ENCODE peak calls at places on chromosomes 6 and 20, in six cellular contexts. Q is upper lobe of right lung, Z is left ventricle myocardium inferior, D is GM12865, B is testis, L is PC-3. U is an unnamed sample.

GRCh38 chr6:107620736-107621135 is 130.8 kb downstream of the SOBP start:
- DNase-seq in Q (no peak), Z (no peak), D (no peak), B (no peak), L (no peak), U (no peak)

GRCh38 chr6:78947529-78947928 is 80.2 kb downstream of the IRAK1BP1 start:
- DNase-seq in Q (no peak), Z (no peak), D (no peak), B (no peak), L (peak), U (no peak)

GRCh38 chr6:167968091-167968490 is 29.4 kb upstream of the KIF25 start:
- DNase-seq in Q (no peak), Z (no peak), D (no peak), B (peak), L (peak), U (no peak)

GRCh38 chr20:8876381-8876780 is 192.5 kb upstream of the PLCB4 start:
- DNase-seq in Q (no peak), Z (no peak), D (no peak), B (no peak), L (no peak), U (no peak)

GRCh38 chr20:43843096-43843964 is 71.3 kb upstream of the TOX2 start:
- DNase-seq in Q (no peak), Z (no peak), D (peak), B (no peak), L (peak), U (no peak)

GRCh38 chr20:20761302-20761701 is 48.9 kb upstream of the RALGAPA2 start:
- DNase-seq in Q (no peak), Z (no peak), D (no peak), B (no peak), L (no peak), U (no peak)

GRCh38 chr20:52031574-52032303 is 159.8 kb downstream of the ZFP64 start:
- DNase-seq in Q (no peak), Z (no peak), D (no peak), B (no peak), L (peak), U (no peak)

GRCh38 chr6:42199106-42199981 is 4.6 kb upstream of the GUCA1B start:
- DNase-seq in Q (no peak), Z (no peak), D (peak), B (peak), L (peak), U (no peak)

GRCh38 chr6:111972714-111973678 is 80.9 kb upstream of the CCN6 start:
- DNase-seq in Q (no peak), Z (peak), D (no peak), B (no peak), L (peak), U (no peak)

GRCh38 chr6:166955121-166955864 is 1.1 kb downstream of the RNASET2 start:
- DNase-seq in Q (peak), Z (peak), D (peak), B (peak), L (peak), U (peak)

GRCh38 chr6:79586548-79586947 is 44.6 kb upstream of the SH3BGRL2 start:
- DNase-seq in Q (no peak), Z (no peak), D (no peak), B (no peak), L (peak), U (no peak)

GRCh38 chr6:122202576-122203137 is 196.8 kb upstream of the HSF2 start:
- DNase-seq in Q (no peak), Z (no peak), D (no peak), B (no peak), L (no peak), U (no peak)

GRCh38 chr6:137076277-137077068 is 31.7 kb upstream of the IL20RA start:
- DNase-seq in Q (peak), Z (peak), D (peak), B (peak), L (peak), U (peak)

GRCh38 chr6:29653452-29654038 is 3.3 kb upstream of the MOG start:
- DNase-seq in Q (no peak), Z (no peak), D (peak), B (peak), L (peak), U (no peak)

GRCh38 chr6:156777866-156778614 is 862 bp downstream of the ARID1B start:
- DNase-seq in Q (peak), Z (peak), D (peak), B (peak), L (peak), U (peak)

DNA sequence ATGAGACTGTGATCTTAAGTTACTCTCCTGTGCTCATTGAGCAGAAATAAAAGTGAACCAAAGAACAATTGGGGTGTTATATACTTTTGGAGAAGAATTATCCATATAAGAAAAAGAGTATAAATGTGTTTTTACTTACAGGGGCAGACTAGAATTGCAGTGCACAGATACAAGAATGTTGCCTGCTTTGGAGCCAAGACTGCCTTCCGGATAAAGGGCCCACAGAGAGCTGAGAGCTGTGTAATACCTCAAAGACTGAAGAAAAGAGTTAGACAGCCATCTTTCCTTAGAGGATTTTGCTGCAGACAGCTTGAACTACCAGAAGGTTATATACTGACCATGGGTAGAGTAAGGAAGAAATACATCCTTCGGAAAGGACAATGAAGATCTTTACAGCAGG is 1235.5 kb upstream of the CITED2 start:
- DNase-seq in Q (no peak), Z (no peak), D (no peak), B (no peak), L (no peak), U (no peak)
- H3K4me3 ChIP-seq in Q (no peak), Z (no peak), D (no peak), B (no peak), L (no peak), U (no peak)

GRCh38 chr6:52360601-52361346 is 1.2 kb upstream of the PAQR8 start:
- DNase-seq in Q (no peak), Z (no peak), D (no peak), B (no peak), L (peak), U (no peak)
- H3K4me3 ChIP-seq in Q (peak), Z (peak), D (no peak), B (no peak), L (no peak), U (no peak)

GRCh38 chr20:63499333-63499969 is 568 bp upstream of the EEF1A2 start:
- DNase-seq in Q (peak), Z (no peak), D (no peak), B (no peak), L (no peak), U (no peak)
- H3K4me3 ChIP-seq in Q (peak), Z (peak), D (no peak), B (no peak), L (peak), U (no peak)

GRCh38 chr6:71403422-71404134 is 115.0 kb downstream of the OGFRL1 start:
- DNase-seq in Q (no peak), Z (no peak), D (no peak), B (no peak), L (peak), U (no peak)

GRCh38 chr6:71406871-71407860 is 118.6 kb downstream of the OGFRL1 start:
- DNase-seq in Q (no peak), Z (no peak), D (no peak), B (no peak), L (peak), U (no peak)

GRCh38 chr6:71404145-71404966 is 115.7 kb downstream of the OGFRL1 start:
- DNase-seq in Q (no peak), Z (no peak), D (no peak), B (no peak), L (peak), U (no peak)

GRCh38 chr6:71405416-71405815 is 116.8 kb downstream of the OGFRL1 start:
- DNase-seq in Q (no peak), Z (no peak), D (no peak), B (no peak), L (no peak), U (no peak)

GRCh38 chr6:71404967-71405278 is 116.3 kb downstream of the OGFRL1 start:
- DNase-seq in Q (no peak), Z (no peak), D (no peak), B (no peak), L (no peak), U (no peak)
- H3K4me3 ChIP-seq in Q (no peak), Z (peak), D (no peak), B (no peak), L (no peak), U (no peak)

GRCh38 chr6:32459781-32460424 is 20.2 kb downstream of the HLA-DRA start:
- DNase-seq in Q (no peak), Z (no peak), D (no peak), B (peak), L (no peak), U (no peak)
- H3K4me3 ChIP-seq in Q (peak), Z (peak), D (no peak), B (peak), L (peak), U (peak)

GRCh38 chr20:1184638-1185315 is at the start of gene TMEM74B:
- DNase-seq in Q (no peak), Z (no peak), D (no peak), B (no peak), L (no peak), U (no peak)
- H3K4me3 ChIP-seq in Q (peak), Z (peak), D (peak), B (peak), L (peak), U (peak)

GRCh38 chr6:56852249-56852606 is 102.7 kb upstream of the BEND6 start:
- DNase-seq in Q (no peak), Z (no peak), D (no peak), B (no peak), L (peak), U (no peak)
- H3K4me3 ChIP-seq in Q (peak), Z (peak), D (peak), B (no peak), L (peak), U (peak)